ENCODE peak calls at places on chromosomes 6 and 20, in six cellular contexts. One of them, this sample, is unnamed. For H3K9me3, the result is how much of the 10 kb centered on the place peaks cover.

GRCh38 chr6:62362097-62362496 is 76.1 kb upstream of the KHDRBS2 start:
- DNase-seq in naive thymus-derived CD4-positive, alpha-beta T cell: no peak
- DNase-seq in endodermal cell: no peak
- DNase-seq in ascending aorta: no peak
- DNase-seq in IMR-90: no peak
- DNase-seq in CD4-positive, CD25-positive, alpha-beta regulatory T cell: no peak
- DNase-seq in this sample: no peak

GRCh38 chr20:4166726-4167035 is 151.3 kb upstream of the RNF24 start:
- DNase-seq in ascending aorta: no peak
- DNase-seq in IMR-90: no peak
- DNase-seq in naive thymus-derived CD4-positive, alpha-beta T cell: no peak
- DNase-seq in CD4-positive, CD25-positive, alpha-beta regulatory T cell: no peak
- DNase-seq in endodermal cell: no peak
- DNase-seq in this sample: no peak

GRCh38 chr6:152986978-152987377 is 4.1 kb upstream of the FBXO5 start:
- DNase-seq in IMR-90: no peak
- DNase-seq in endodermal cell: no peak
- DNase-seq in naive thymus-derived CD4-positive, alpha-beta T cell: no peak
- DNase-seq in ascending aorta: no peak
- DNase-seq in CD4-positive, CD25-positive, alpha-beta regulatory T cell: no peak
- DNase-seq in this sample: no peak

GRCh38 chr20:537983-538382 is 5.6 kb downstream of the CSNK2A1 start:
- DNase-seq in IMR-90: no peak
- DNase-seq in CD4-positive, CD25-positive, alpha-beta regulatory T cell: no peak
- DNase-seq in endodermal cell: no peak
- DNase-seq in ascending aorta: no peak
- DNase-seq in naive thymus-derived CD4-positive, alpha-beta T cell: no peak
- DNase-seq in this sample: no peak

GRCh38 chr20:34525709-34526416 is 9.6 kb downstream of the DYNLRB1 start:
- DNase-seq in endodermal cell: no peak
- DNase-seq in naive thymus-derived CD4-positive, alpha-beta T cell: no peak
- DNase-seq in CD4-positive, CD25-positive, alpha-beta regulatory T cell: no peak
- DNase-seq in IMR-90: peak
- DNase-seq in ascending aorta: peak
- DNase-seq in this sample: no peak

GRCh38 chr6:3617192-3617631 is 134.3 kb downstream of the PXDC1 start:
- DNase-seq in naive thymus-derived CD4-positive, alpha-beta T cell: no peak
- DNase-seq in ascending aorta: no peak
- DNase-seq in endodermal cell: peak
- DNase-seq in IMR-90: no peak
- DNase-seq in CD4-positive, CD25-positive, alpha-beta regulatory T cell: no peak
- DNase-seq in this sample: no peak

GRCh38 chr6:17429381-17430061 is 36.1 kb downstream of the CAP2 start:
- DNase-seq in endodermal cell: no peak
- DNase-seq in naive thymus-derived CD4-positive, alpha-beta T cell: no peak
- DNase-seq in ascending aorta: no peak
- DNase-seq in IMR-90: peak
- DNase-seq in CD4-positive, CD25-positive, alpha-beta regulatory T cell: no peak
- DNase-seq in this sample: no peak

GRCh38 chr6:16278048-16278724 is 39.8 kb downstream of the GMPR start:
- DNase-seq in endodermal cell: no peak
- DNase-seq in IMR-90: peak
- DNase-seq in ascending aorta: no peak
- DNase-seq in CD4-positive, CD25-positive, alpha-beta regulatory T cell: no peak
- DNase-seq in naive thymus-derived CD4-positive, alpha-beta T cell: no peak
- DNase-seq in this sample: no peak

GRCh38 chr6:44561062-44561591 is 173.6 kb downstream of the CDC5L start:
- DNase-seq in CD4-positive, CD25-positive, alpha-beta regulatory T cell: no peak
- DNase-seq in naive thymus-derived CD4-positive, alpha-beta T cell: no peak
- DNase-seq in IMR-90: no peak
- DNase-seq in endodermal cell: peak
- DNase-seq in ascending aorta: no peak
- DNase-seq in this sample: no peak

GRCh38 chr6:71589254-71589653 is 297.1 kb upstream of the RIMS1 start:
- DNase-seq in CD4-positive, CD25-positive, alpha-beta regulatory T cell: no peak
- DNase-seq in IMR-90: no peak
- DNase-seq in ascending aorta: no peak
- DNase-seq in endodermal cell: no peak
- DNase-seq in naive thymus-derived CD4-positive, alpha-beta T cell: no peak
- DNase-seq in this sample: no peak

GRCh38 chr20:2822073-2822472 is 5.9 kb downstream of the TMEM239 start:
- DNase-seq in endodermal cell: peak
- DNase-seq in ascending aorta: peak
- DNase-seq in naive thymus-derived CD4-positive, alpha-beta T cell: peak
- DNase-seq in IMR-90: peak
- DNase-seq in CD4-positive, CD25-positive, alpha-beta regulatory T cell: no peak
- DNase-seq in this sample: no peak

GRCh38 chr20:34772437-34772836 is 53.0 kb downstream of the NCOA6 start:
- DNase-seq in CD4-positive, CD25-positive, alpha-beta regulatory T cell: no peak
- DNase-seq in endodermal cell: no peak
- DNase-seq in ascending aorta: no peak
- DNase-seq in naive thymus-derived CD4-positive, alpha-beta T cell: no peak
- DNase-seq in IMR-90: no peak
- DNase-seq in this sample: no peak

GRCh38 chr6:163367388-163368183 is 46.9 kb upstream of the QKI start:
- DNase-seq in IMR-90: no peak
- DNase-seq in naive thymus-derived CD4-positive, alpha-beta T cell: no peak
- DNase-seq in ascending aorta: no peak
- DNase-seq in CD4-positive, CD25-positive, alpha-beta regulatory T cell: no peak
- DNase-seq in endodermal cell: no peak
- DNase-seq in this sample: no peak

GRCh38 chr20:29079769-29080690 is 2177.4 kb upstream of the DEFB115 start:
- DNase-seq in IMR-90: no peak
- DNase-seq in endodermal cell: no peak
- DNase-seq in ascending aorta: no peak
- DNase-seq in CD4-positive, CD25-positive, alpha-beta regulatory T cell: no peak
- DNase-seq in naive thymus-derived CD4-positive, alpha-beta T cell: no peak
- DNase-seq in this sample: no peak

GRCh38 chr20:46757754-46758678 is 48.6 kb downstream of the SLC2A10 start:
- DNase-seq in CD4-positive, CD25-positive, alpha-beta regulatory T cell: peak
- DNase-seq in ascending aorta: no peak
- DNase-seq in endodermal cell: peak
- DNase-seq in IMR-90: peak
- DNase-seq in naive thymus-derived CD4-positive, alpha-beta T cell: peak
- DNase-seq in this sample: peak

GRCh38 chr6:168078943-168079405 is at the start of gene FRMD1:
- DNase-seq in ascending aorta: no peak
- DNase-seq in naive thymus-derived CD4-positive, alpha-beta T cell: no peak
- DNase-seq in endodermal cell: no peak
- DNase-seq in IMR-90: no peak
- DNase-seq in CD4-positive, CD25-positive, alpha-beta regulatory T cell: no peak
- DNase-seq in this sample: no peak

DNA sequence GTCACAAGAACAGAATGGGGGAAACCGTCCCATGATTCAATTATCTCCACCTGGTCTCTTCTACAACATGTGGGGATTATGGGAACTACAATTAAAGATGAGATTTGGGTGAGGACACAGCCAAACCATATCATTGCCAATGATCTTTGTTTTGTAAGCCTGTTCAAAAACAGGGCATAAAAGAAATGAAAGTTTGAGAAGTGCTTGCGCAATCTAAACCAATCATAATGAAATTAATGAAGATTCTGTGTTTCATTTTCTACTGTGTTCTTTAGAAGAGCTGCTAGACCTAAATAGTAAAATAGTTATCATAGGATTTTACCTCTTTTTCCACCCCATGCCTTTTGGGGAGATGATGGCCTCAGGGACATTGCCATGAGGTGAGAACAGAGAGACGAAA is 761.3 kb downstream of the HDGFL1 start:
- DNase-seq in ascending aorta: no peak
- DNase-seq in IMR-90: no peak
- DNase-seq in endodermal cell: no peak
- DNase-seq in CD4-positive, CD25-positive, alpha-beta regulatory T cell: no peak
- DNase-seq in naive thymus-derived CD4-positive, alpha-beta T cell: no peak
- DNase-seq in this sample: no peak
- H3K9me3 ChIP-seq in ascending aorta: under half
- H3K9me3 ChIP-seq in IMR-90: under half
- H3K9me3 ChIP-seq in endodermal cell: under half
- H3K9me3 ChIP-seq in CD4-positive, CD25-positive, alpha-beta regulatory T cell: under half
- H3K9me3 ChIP-seq in naive thymus-derived CD4-positive, alpha-beta T cell: under half
- H3K9me3 ChIP-seq in this sample: under half

GRCh38 chr6:157896931-157897330 is 73.9 kb downstream of the SNX9 start:
- DNase-seq in naive thymus-derived CD4-positive, alpha-beta T cell: no peak
- DNase-seq in ascending aorta: no peak
- DNase-seq in IMR-90: no peak
- DNase-seq in endodermal cell: no peak
- DNase-seq in CD4-positive, CD25-positive, alpha-beta regulatory T cell: no peak
- DNase-seq in this sample: no peak
- H3K9me3 ChIP-seq in naive thymus-derived CD4-positive, alpha-beta T cell: under half
- H3K9me3 ChIP-seq in ascending aorta: under half
- H3K9me3 ChIP-seq in IMR-90: under half
- H3K9me3 ChIP-seq in endodermal cell: under half
- H3K9me3 ChIP-seq in CD4-positive, CD25-positive, alpha-beta regulatory T cell: under half
- H3K9me3 ChIP-seq in this sample: under half

GRCh38 chr6:111677186-111677990 is 71.7 kb upstream of the TRAF3IP2 start:
- DNase-seq in CD4-positive, CD25-positive, alpha-beta regulatory T cell: no peak
- DNase-seq in IMR-90: no peak
- DNase-seq in ascending aorta: no peak
- DNase-seq in naive thymus-derived CD4-positive, alpha-beta T cell: no peak
- DNase-seq in endodermal cell: no peak
- DNase-seq in this sample: no peak
- H3K9me3 ChIP-seq in CD4-positive, CD25-positive, alpha-beta regulatory T cell: under half
- H3K9me3 ChIP-seq in IMR-90: under half
- H3K9me3 ChIP-seq in ascending aorta: under half
- H3K9me3 ChIP-seq in naive thymus-derived CD4-positive, alpha-beta T cell: under half
- H3K9me3 ChIP-seq in endodermal cell: under half
- H3K9me3 ChIP-seq in this sample: under half

GRCh38 chr6:24666097-24666615 is 543 bp downstream of the TDP2 start:
- DNase-seq in naive thymus-derived CD4-positive, alpha-beta T cell: no peak
- DNase-seq in ascending aorta: peak
- DNase-seq in IMR-90: peak
- DNase-seq in CD4-positive, CD25-positive, alpha-beta regulatory T cell: no peak
- DNase-seq in endodermal cell: no peak
- DNase-seq in this sample: peak

GRCh38 chr6:24672573-24673182 is 5.8 kb downstream of the ACOT13 start:
- DNase-seq in naive thymus-derived CD4-positive, alpha-beta T cell: no peak
- DNase-seq in ascending aorta: no peak
- DNase-seq in endodermal cell: no peak
- DNase-seq in IMR-90: no peak
- DNase-seq in CD4-positive, CD25-positive, alpha-beta regulatory T cell: no peak
- DNase-seq in this sample: no peak

GRCh38 chr6:24666616-24667377 is at the start of the genes ACOT13 and TDP2:
- DNase-seq in endodermal cell: peak
- DNase-seq in ascending aorta: peak
- DNase-seq in IMR-90: peak
- DNase-seq in CD4-positive, CD25-positive, alpha-beta regulatory T cell: peak
- DNase-seq in naive thymus-derived CD4-positive, alpha-beta T cell: peak
- DNase-seq in this sample: peak

GRCh38 chr6:24667378-24667803 is 514 bp downstream of the ACOT13 start:
- DNase-seq in IMR-90: peak
- DNase-seq in ascending aorta: no peak
- DNase-seq in naive thymus-derived CD4-positive, alpha-beta T cell: peak
- DNase-seq in CD4-positive, CD25-positive, alpha-beta regulatory T cell: no peak
- DNase-seq in endodermal cell: no peak
- DNase-seq in this sample: no peak

DNA sequence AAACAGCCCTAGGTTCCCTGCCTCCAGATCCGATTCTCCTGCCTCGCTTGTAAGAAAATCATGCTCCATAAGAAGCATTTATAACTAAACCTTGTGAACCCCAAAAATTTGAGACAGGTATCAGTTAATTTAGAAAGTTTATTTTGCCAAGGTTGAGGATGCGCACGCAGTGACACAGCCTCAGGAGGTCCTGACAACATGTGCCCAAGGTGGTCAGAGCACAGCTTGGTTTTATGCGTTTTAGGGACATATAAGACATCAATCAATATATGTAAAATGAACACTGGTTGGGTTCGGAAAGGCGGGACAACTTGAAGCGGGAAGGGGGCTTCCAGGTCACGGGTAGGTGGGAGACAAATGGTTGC is 2.1 kb downstream of the ACOT13 start:
- DNase-seq in naive thymus-derived CD4-positive, alpha-beta T cell: no peak
- DNase-seq in endodermal cell: no peak
- DNase-seq in ascending aorta: no peak
- DNase-seq in CD4-positive, CD25-positive, alpha-beta regulatory T cell: no peak
- DNase-seq in IMR-90: no peak
- DNase-seq in this sample: no peak
- H3K9me3 ChIP-seq in naive thymus-derived CD4-positive, alpha-beta T cell: under half
- H3K9me3 ChIP-seq in endodermal cell: half or more
- H3K9me3 ChIP-seq in ascending aorta: under half
- H3K9me3 ChIP-seq in CD4-positive, CD25-positive, alpha-beta regulatory T cell: under half
- H3K9me3 ChIP-seq in IMR-90: under half
- H3K9me3 ChIP-seq in this sample: under half